ENCODE peak calls at places on chromosomes 4 and X, in six cellular contexts. One of them, this sample, is unnamed.

GRCh38 chr4:168569066-168569908 is 72.4 kb downstream of the PALLD start:
- DNase-seq in IMR-90: no peak
- DNase-seq in GM20000: no peak
- DNase-seq in neural crest cell: no peak
- DNase-seq in cardiac muscle cell: peak
- DNase-seq in cardiac fibroblast: peak
- DNase-seq in this sample: peak

GRCh38 chr4:153082322-153083301 is 121.6 kb upstream of the TRIM2 start:
- DNase-seq in GM20000: no peak
- DNase-seq in cardiac muscle cell: no peak
- DNase-seq in neural crest cell: no peak
- DNase-seq in cardiac fibroblast: no peak
- DNase-seq in IMR-90: no peak
- DNase-seq in this sample: no peak

GRCh38 chr4:164108971-164109370 is 614.5 kb downstream of the TMA16 start:
- DNase-seq in cardiac fibroblast: no peak
- DNase-seq in GM20000: no peak
- DNase-seq in IMR-90: no peak
- DNase-seq in cardiac muscle cell: no peak
- DNase-seq in neural crest cell: no peak
- DNase-seq in this sample: no peak

GRCh38 chr4:3706565-3707422 is 59.4 kb upstream of the ADRA2C start:
- DNase-seq in cardiac muscle cell: no peak
- DNase-seq in GM20000: no peak
- DNase-seq in neural crest cell: no peak
- DNase-seq in cardiac fibroblast: no peak
- DNase-seq in IMR-90: no peak
- DNase-seq in this sample: no peak

GRCh38 chrX:88584283-88584682 is 162.7 kb upstream of the CPXCR1 start:
- DNase-seq in IMR-90: no peak
- DNase-seq in neural crest cell: no peak
- DNase-seq in cardiac fibroblast: no peak
- DNase-seq in cardiac muscle cell: no peak
- DNase-seq in GM20000: no peak
- DNase-seq in this sample: no peak

GRCh38 chr4:76197971-76198410 is 15.6 kb downstream of the SCARB2 start:
- DNase-seq in IMR-90: peak
- DNase-seq in cardiac muscle cell: peak
- DNase-seq in GM20000: no peak
- DNase-seq in cardiac fibroblast: peak
- DNase-seq in neural crest cell: peak
- DNase-seq in this sample: no peak

GRCh38 chrX:20585782-20586181 is 319.1 kb upstream of the RPS6KA3 start:
- DNase-seq in cardiac muscle cell: peak
- DNase-seq in cardiac fibroblast: no peak
- DNase-seq in neural crest cell: no peak
- DNase-seq in GM20000: no peak
- DNase-seq in IMR-90: no peak
- DNase-seq in this sample: no peak

GRCh38 chr4:165378398-165378762 is 428 bp upstream of the CPE start:
- DNase-seq in neural crest cell: no peak
- DNase-seq in IMR-90: no peak
- DNase-seq in cardiac fibroblast: no peak
- DNase-seq in cardiac muscle cell: no peak
- DNase-seq in GM20000: peak
- DNase-seq in this sample: no peak

GRCh38 chrX:145818522-145819075 is 970 bp downstream of the SLITRK2 start:
- DNase-seq in GM20000: no peak
- DNase-seq in IMR-90: no peak
- DNase-seq in cardiac muscle cell: no peak
- DNase-seq in neural crest cell: no peak
- DNase-seq in cardiac fibroblast: no peak
- DNase-seq in this sample: no peak

GRCh38 chrX:137929951-137930350 is 364.0 kb downstream of the ZIC3 start:
- DNase-seq in cardiac fibroblast: no peak
- DNase-seq in neural crest cell: no peak
- DNase-seq in GM20000: no peak
- DNase-seq in cardiac muscle cell: no peak
- DNase-seq in IMR-90: no peak
- DNase-seq in this sample: no peak

GRCh38 chrX:12401252-12401651 is 263.0 kb downstream of the FRMPD4 start:
- DNase-seq in GM20000: no peak
- DNase-seq in cardiac muscle cell: no peak
- DNase-seq in neural crest cell: no peak
- DNase-seq in IMR-90: no peak
- DNase-seq in cardiac fibroblast: no peak
- DNase-seq in this sample: no peak

GRCh38 chrX:82734140-82734539 is 774.0 kb upstream of the POU3F4 start:
- DNase-seq in GM20000: no peak
- DNase-seq in cardiac muscle cell: no peak
- DNase-seq in IMR-90: no peak
- DNase-seq in cardiac fibroblast: no peak
- DNase-seq in neural crest cell: no peak
- DNase-seq in this sample: no peak

GRCh38 chrX:12142661-12143060 is 4.4 kb downstream of the FRMPD4 start:
- DNase-seq in cardiac muscle cell: no peak
- DNase-seq in cardiac fibroblast: no peak
- DNase-seq in GM20000: no peak
- DNase-seq in IMR-90: no peak
- DNase-seq in neural crest cell: no peak
- DNase-seq in this sample: no peak

GRCh38 chr4:25223770-25224375 is 10.0 kb upstream of the PI4K2B start:
- DNase-seq in neural crest cell: peak
- DNase-seq in cardiac muscle cell: peak
- DNase-seq in IMR-90: peak
- DNase-seq in GM20000: no peak
- DNase-seq in cardiac fibroblast: peak
- DNase-seq in this sample: peak

GRCh38 chrX:67780694-67781109 is 236.9 kb downstream of the AR start:
- DNase-seq in cardiac fibroblast: peak
- DNase-seq in IMR-90: peak
- DNase-seq in cardiac muscle cell: peak
- DNase-seq in neural crest cell: no peak
- DNase-seq in GM20000: no peak
- DNase-seq in this sample: peak

GRCh38 chr4:19213388-19213787 is 1038.3 kb upstream of the SLIT2 start:
- DNase-seq in cardiac fibroblast: no peak
- DNase-seq in IMR-90: peak
- DNase-seq in neural crest cell: no peak
- DNase-seq in GM20000: no peak
- DNase-seq in cardiac muscle cell: no peak
- DNase-seq in this sample: peak

GRCh38 chr4:24849662-24850280 is 54.4 kb downstream of the SOD3 start:
- DNase-seq in cardiac muscle cell: no peak
- DNase-seq in GM20000: no peak
- DNase-seq in neural crest cell: no peak
- DNase-seq in IMR-90: peak
- DNase-seq in cardiac fibroblast: no peak
- DNase-seq in this sample: peak

GRCh38 chr4:14853186-14853946 is 148.9 kb upstream of the CPEB2 start:
- DNase-seq in IMR-90: peak
- DNase-seq in GM20000: no peak
- DNase-seq in cardiac fibroblast: peak
- DNase-seq in cardiac muscle cell: peak
- DNase-seq in neural crest cell: no peak
- DNase-seq in this sample: peak

GRCh38 chr4:86946868-86947493 is 12.2 kb downstream of the AFF1 start:
- DNase-seq in GM20000: no peak
- DNase-seq in neural crest cell: no peak
- DNase-seq in cardiac muscle cell: no peak
- DNase-seq in cardiac fibroblast: no peak
- DNase-seq in IMR-90: no peak
- DNase-seq in this sample: no peak

GRCh38 chrX:28639502-28639901 is 52.3 kb downstream of the IL1RAPL1 start:
- DNase-seq in IMR-90: peak
- DNase-seq in cardiac muscle cell: no peak
- DNase-seq in neural crest cell: no peak
- DNase-seq in GM20000: no peak
- DNase-seq in cardiac fibroblast: no peak
- DNase-seq in this sample: no peak

GRCh38 chr4:76533314-76533713 is 98.3 kb downstream of the SHROOM3 start:
- DNase-seq in cardiac muscle cell: no peak
- DNase-seq in cardiac fibroblast: no peak
- DNase-seq in GM20000: no peak
- DNase-seq in neural crest cell: no peak
- DNase-seq in IMR-90: no peak
- DNase-seq in this sample: no peak

GRCh38 chrX:40006025-40007017 is 91.4 kb downstream of the BCOR start:
- DNase-seq in GM20000: peak
- DNase-seq in IMR-90: no peak
- DNase-seq in cardiac muscle cell: peak
- DNase-seq in neural crest cell: no peak
- DNase-seq in cardiac fibroblast: no peak
- DNase-seq in this sample: peak

GRCh38 chrX:11382935-11383334 is 89.7 kb downstream of the AMELX start:
- DNase-seq in GM20000: no peak
- DNase-seq in cardiac muscle cell: no peak
- DNase-seq in neural crest cell: no peak
- DNase-seq in cardiac fibroblast: peak
- DNase-seq in IMR-90: no peak
- DNase-seq in this sample: peak

GRCh38 chrX:153924149-153924861 is 1.8 kb downstream of the ARHGAP4 start:
- DNase-seq in cardiac muscle cell: peak
- DNase-seq in GM20000: peak
- DNase-seq in cardiac fibroblast: peak
- DNase-seq in neural crest cell: no peak
- DNase-seq in IMR-90: peak
- DNase-seq in this sample: peak

GRCh38 chr4:159416073-159416472 is 313.2 kb downstream of the RAPGEF2 start:
- DNase-seq in cardiac muscle cell: no peak
- DNase-seq in cardiac fibroblast: no peak
- DNase-seq in IMR-90: no peak
- DNase-seq in GM20000: no peak
- DNase-seq in neural crest cell: no peak
- DNase-seq in this sample: no peak

GRCh38 chrX:70505451-70505841 is 60.8 kb downstream of the DLG3 start:
- DNase-seq in cardiac fibroblast: no peak
- DNase-seq in neural crest cell: no peak
- DNase-seq in GM20000: no peak
- DNase-seq in IMR-90: no peak
- DNase-seq in cardiac muscle cell: no peak
- DNase-seq in this sample: no peak

GRCh38 chrX:25067271-25068172 is 51.8 kb upstream of the ARX start:
- DNase-seq in GM20000: peak
- DNase-seq in cardiac muscle cell: no peak
- DNase-seq in IMR-90: no peak
- DNase-seq in neural crest cell: no peak
- DNase-seq in cardiac fibroblast: no peak
- DNase-seq in this sample: no peak

DNA sequence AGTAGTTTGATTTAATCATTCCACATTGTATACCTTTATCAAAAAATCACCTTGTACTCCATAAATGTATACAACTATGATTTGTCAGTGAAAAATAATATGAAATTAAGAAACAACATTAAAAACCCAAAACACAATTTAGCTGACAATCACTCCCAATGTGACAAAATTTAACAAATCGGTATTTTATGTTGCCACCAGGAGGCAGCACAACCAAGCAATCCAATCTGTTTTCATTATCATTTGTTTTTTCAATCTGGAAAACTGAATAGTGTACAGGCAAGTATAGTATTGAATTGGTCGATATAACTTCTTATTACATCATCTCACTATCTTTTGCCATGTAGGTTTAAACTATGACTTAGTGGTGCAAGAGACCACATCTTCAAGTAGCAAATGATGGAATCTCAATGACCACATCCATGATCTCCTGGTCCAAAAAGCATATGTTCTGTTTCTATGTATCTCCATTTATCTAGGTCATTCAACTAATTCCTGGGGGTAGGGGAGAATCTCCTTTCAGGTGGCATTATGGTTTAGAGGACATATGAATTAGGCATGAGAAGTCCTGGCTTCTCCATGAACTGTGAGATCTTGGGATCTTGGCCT is 112.8 kb upstream of the AGA start:
- DNase-seq in cardiac fibroblast: peak
- DNase-seq in neural crest cell: peak
- DNase-seq in IMR-90: peak
- DNase-seq in GM20000: peak
- DNase-seq in cardiac muscle cell: peak
- DNase-seq in this sample: peak
- TF ChIP-seq CTCF in cardiac fibroblast: peak
- TF ChIP-seq CTCF in neural crest cell: peak
- TF ChIP-seq CTCF in IMR-90: peak
- TF ChIP-seq CTCF in GM20000: peak
- TF ChIP-seq CTCF in cardiac muscle cell: peak
- TF ChIP-seq CTCF in this sample: peak

GRCh38 chr4:5378002-5378401 is 326.7 kb downstream of the STK32B start:
- DNase-seq in cardiac muscle cell: no peak
- DNase-seq in neural crest cell: peak
- DNase-seq in IMR-90: peak
- DNase-seq in cardiac fibroblast: peak
- DNase-seq in GM20000: no peak
- DNase-seq in this sample: peak
- TF ChIP-seq CTCF in cardiac muscle cell: peak
- TF ChIP-seq CTCF in neural crest cell: peak
- TF ChIP-seq CTCF in IMR-90: peak
- TF ChIP-seq CTCF in cardiac fibroblast: no peak
- TF ChIP-seq CTCF in GM20000: no peak
- TF ChIP-seq CTCF in this sample: peak

GRCh38 chr4:73258668-73259551 is at the start of gene ANKRD17:
- DNase-seq in cardiac fibroblast: peak
- DNase-seq in cardiac muscle cell: peak
- DNase-seq in IMR-90: peak
- DNase-seq in GM20000: peak
- DNase-seq in neural crest cell: peak
- DNase-seq in this sample: peak
- TF ChIP-seq CTCF in cardiac fibroblast: no peak
- TF ChIP-seq CTCF in cardiac muscle cell: peak
- TF ChIP-seq CTCF in IMR-90: peak
- TF ChIP-seq CTCF in GM20000: no peak
- TF ChIP-seq CTCF in neural crest cell: peak
- TF ChIP-seq CTCF in this sample: no peak

DNA sequence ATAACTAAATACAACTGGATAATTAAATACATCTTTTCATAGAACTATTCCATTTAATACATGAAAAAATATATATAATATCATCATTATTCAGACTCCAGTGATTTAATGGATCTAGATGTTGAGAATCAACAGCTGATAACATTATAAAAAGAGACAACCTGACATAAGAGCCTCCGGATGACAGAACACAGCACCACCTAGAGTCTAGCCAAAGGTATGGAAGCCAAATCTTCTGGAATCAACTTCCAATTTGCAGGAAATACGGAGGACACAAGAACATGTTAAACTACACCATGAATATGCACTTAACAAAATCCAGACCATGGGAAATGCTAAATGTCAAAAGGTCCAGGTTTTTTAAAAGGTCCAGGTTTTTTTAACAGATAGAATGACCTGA is 55.0 kb downstream of the LRBA start:
- DNase-seq in IMR-90: peak
- DNase-seq in cardiac muscle cell: peak
- DNase-seq in GM20000: no peak
- DNase-seq in cardiac fibroblast: peak
- DNase-seq in neural crest cell: no peak
- DNase-seq in this sample: peak
- TF ChIP-seq CTCF in IMR-90: peak
- TF ChIP-seq CTCF in cardiac muscle cell: peak
- TF ChIP-seq CTCF in GM20000: no peak
- TF ChIP-seq CTCF in cardiac fibroblast: peak
- TF ChIP-seq CTCF in neural crest cell: peak
- TF ChIP-seq CTCF in this sample: peak

GRCh38 chr4:112905728-112906127 is 143.7 kb upstream of the ANK2 start:
- DNase-seq in cardiac fibroblast: no peak
- DNase-seq in cardiac muscle cell: no peak
- DNase-seq in IMR-90: no peak
- DNase-seq in GM20000: no peak
- DNase-seq in neural crest cell: no peak
- DNase-seq in this sample: no peak
- TF ChIP-seq CTCF in cardiac fibroblast: no peak
- TF ChIP-seq CTCF in cardiac muscle cell: no peak
- TF ChIP-seq CTCF in IMR-90: no peak
- TF ChIP-seq CTCF in GM20000: no peak
- TF ChIP-seq CTCF in neural crest cell: no peak
- TF ChIP-seq CTCF in this sample: no peak

This sample was measured in fibroblast of villous mesenchyme.